ENCODE peak calls at places on chromosome 3, in five cellular contexts. R, A, J, H and L are unnamed samples.

GRCh38 chr3:189936210-189936609 is 184.5 kb downstream of the P3H2 start:
- DNase-seq in J (no peak), R (no peak), H (no peak), A (no peak), L (no peak)

GRCh38 chr3:150227839-150228238 is 180.3 kb upstream of the TSC22D2 start:
- DNase-seq in R (peak; percentile 32), J (no peak), H (peak; percentile 62), A (peak; percentile 78), L (no peak)

GRCh38 chr3:195854628-195855300 is 43.0 kb upstream of the MUC4 start:
- DNase-seq in J (no peak), H (no peak), R (no peak), A (peak; percentile 64), L (no peak)

GRCh38 chr3:127475975-127476374 is 114.6 kb downstream of the TPRA1 start:
- DNase-seq in H (no peak), R (no peak), J (no peak), A (no peak), L (no peak)

GRCh38 chr3:22012471-22012870 is 261.5 kb upstream of the ZNF385D start:
- DNase-seq in A (no peak), J (no peak), H (no peak), R (no peak), L (no peak)

GRCh38 chr3:557972-558371 is 361.4 kb downstream of the CHL1 start:
- DNase-seq in H (no peak), R (no peak), J (peak; percentile 39), A (no peak), L (no peak)

GRCh38 chr3:190883973-190884832 is 21.7 kb upstream of the GMNC start:
- DNase-seq in R (peak; percentile 54), A (peak; percentile 52), J (no peak), H (peak; percentile 53), L (peak; percentile 89)

GRCh38 chr3:118400086-118400485 is 634.6 kb downstream of the IGSF11 start:
- DNase-seq in H (no peak), R (no peak), J (no peak), A (no peak), L (no peak)

GRCh38 chr3:138389841-138390581 is 41.6 kb downstream of the MRAS start:
- DNase-seq in A (no peak), H (peak; percentile 71), J (no peak), R (peak; percentile 76), L (peak; percentile 47)

GRCh38 chr3:139434764-139435291 is 41.5 kb downstream of the RBP2 start:
- DNase-seq in A (no peak), R (no peak), J (no peak), H (no peak), L (no peak)

GRCh38 chr3:39177708-39178332 is 14.6 kb downstream of the XIRP1 start:
- DNase-seq in A (peak; percentile 97), R (peak; percentile 66), J (peak; percentile 43), H (peak; percentile 63), L (peak; percentile 76)

GRCh38 chr3:134378818-134379217 is 4.6 kb upstream of the AMOTL2 start:
- DNase-seq in A (no peak), H (no peak), J (no peak), R (no peak), L (no peak)

GRCh38 chr3:113560845-113561623 is 28.7 kb downstream of the SIDT1 start:
- DNase-seq in R (no peak), J (no peak), H (no peak), A (no peak), L (no peak)

GRCh38 chr3:110526732-110527727 is 544.6 kb upstream of the NECTIN3 start:
- DNase-seq in R (peak; percentile 55), A (peak; percentile 70), H (no peak), J (no peak), L (no peak)

GRCh38 chr3:170488802-170489201 is 70.1 kb downstream of the CLDN11 start:
- DNase-seq in R (no peak), H (peak; percentile 89), A (no peak), J (no peak), L (no peak)

GRCh38 chr3:17420668-17421067 is 321.8 kb downstream of the TBC1D5 start:
- DNase-seq in H (peak; percentile 74), A (peak; percentile 18), J (no peak), R (no peak), L (peak; percentile 14)

GRCh38 chr3:15953841-15954240 is 156.1 kb upstream of the ANKRD28 start:
- DNase-seq in H (no peak), R (peak; percentile 10), J (no peak), A (peak; percentile 13), L (no peak)

GRCh38 chr3:191762323-191762960 is 301.5 kb downstream of the PYDC2 start:
- DNase-seq in A (no peak), J (no peak), R (no peak), H (peak; percentile 95), L (no peak)

GRCh38 chr3:56790016-56790950 is 11.5 kb downstream of the ARHGEF3 start:
- DNase-seq in J (no peak), R (no peak), A (no peak), H (no peak), L (no peak)

GRCh38 chr3:12363397-12364195 is 74.7 kb downstream of the PPARG start:
- DNase-seq in J (no peak), A (no peak), R (no peak), H (no peak), L (no peak)

GRCh38 chr3:34185301-34185700 is 386.9 kb downstream of the PDCD6IP start:
- DNase-seq in R (no peak), J (no peak), H (no peak), A (no peak), L (no peak)

GRCh38 chr3:101886626-101887025 is 37.3 kb downstream of the NFKBIZ start:
- DNase-seq in J (no peak), A (no peak), R (no peak), H (no peak), L (no peak)

GRCh38 chr3:12370758-12371157 is 81.9 kb downstream of the PPARG start:
- DNase-seq in J (no peak), H (peak; percentile 37), R (peak; percentile 44), A (no peak), L (no peak)

GRCh38 chr3:28738425-28738824 is 389.8 kb upstream of the AZI2 start:
- DNase-seq in A (no peak), R (no peak), H (no peak), J (no peak), L (no peak)

DNA sequence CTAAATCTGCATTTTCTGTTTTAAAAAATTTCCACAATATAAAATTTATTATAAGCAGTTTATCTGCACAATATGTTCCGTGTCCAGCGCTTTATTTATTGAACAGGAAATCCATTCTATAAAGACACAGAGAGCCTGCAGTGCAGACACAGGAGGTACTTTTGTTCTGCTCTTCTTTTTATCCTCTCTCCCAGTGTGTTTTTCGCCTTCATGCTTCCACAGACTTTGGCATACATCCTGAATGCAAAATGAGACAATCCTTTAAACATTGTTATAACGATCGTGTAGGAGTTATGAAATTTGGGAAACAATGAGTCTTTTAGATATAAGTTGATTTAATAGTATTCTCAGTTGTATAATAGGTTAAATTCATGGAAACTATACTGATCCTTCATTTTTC is 749.2 kb downstream of the NAALADL2 start:
- DNase-seq in J (no peak), H (no peak), A (no peak), R (no peak), L (no peak)
- TF ChIP-seq JUND in J (no peak), H (no peak), A (no peak), R (no peak), L (no peak)

DNA sequence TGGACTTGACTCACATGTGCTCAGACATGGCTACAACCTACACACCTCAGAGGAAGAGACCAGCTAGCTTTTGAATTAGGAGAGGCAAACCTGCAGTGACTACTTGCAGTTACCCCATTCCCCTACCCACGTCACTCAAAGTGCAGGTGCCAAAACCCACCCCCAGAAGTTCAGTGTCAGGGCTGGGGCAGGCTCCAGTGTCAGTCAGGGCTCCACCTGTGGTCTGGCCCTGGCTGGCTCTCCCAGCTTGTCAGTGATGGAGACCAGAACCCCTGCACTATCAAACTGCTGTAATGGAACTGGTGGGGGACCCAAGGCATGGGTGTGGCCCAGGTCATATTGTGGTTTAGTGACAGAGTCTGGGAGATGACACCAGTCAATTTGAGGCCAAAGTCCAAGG is 32.6 kb upstream of the SLC41A3 start:
- DNase-seq in R (no peak), J (no peak), H (no peak), A (no peak), L (no peak)
- TF ChIP-seq JUND in R (no peak), J (no peak), H (no peak), A (no peak), L (no peak)

GRCh38 chr3:144638009-144638408 is 666.4 kb downstream of the DIPK2A start:
- DNase-seq in J (no peak), A (no peak), H (no peak), R (no peak), L (no peak)

GRCh38 chr3:144645300-144645699 is 673.7 kb downstream of the DIPK2A start:
- DNase-seq in A (no peak), H (no peak), J (no peak), R (no peak), L (no peak)

DNA sequence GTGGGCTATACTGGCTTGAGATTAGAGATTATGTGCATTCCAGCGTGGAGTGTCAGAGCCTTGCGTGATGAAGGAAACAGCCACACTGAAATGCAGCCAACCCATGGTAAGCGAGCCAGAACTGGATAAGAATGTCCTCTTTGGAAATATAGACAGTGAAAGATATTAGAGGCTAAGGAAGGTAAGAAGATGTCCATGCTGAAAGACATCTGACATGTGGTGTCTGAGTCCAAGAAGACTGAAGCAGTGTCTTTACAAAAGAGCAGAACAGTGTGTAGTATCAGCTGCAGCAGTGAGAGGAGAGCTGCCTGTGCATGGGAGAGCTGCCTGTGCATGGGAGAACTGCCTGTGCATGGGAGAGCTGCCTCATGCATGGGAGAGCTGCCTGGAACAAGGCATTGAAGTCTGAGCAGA is 672.2 kb downstream of the DIPK2A start:
- DNase-seq in R (no peak), A (no peak), H (no peak), J (no peak), L (no peak)
- TF ChIP-seq JUND in R (no peak), A (no peak), H (no peak), J (no peak), L (no peak)

GRCh38 chr3:37907371-37907770 is 45.7 kb downstream of the CTDSPL start:
- DNase-seq in A (no peak), H (no peak), R (no peak), J (no peak), L (no peak)

GRCh38 chr3:37906734-37907282 is 45.1 kb downstream of the CTDSPL start:
- DNase-seq in R (no peak), A (no peak), H (peak; percentile 84), J (peak; percentile 13), L (no peak)

GRCh38 chr3:37905346-37905745 is 43.7 kb downstream of the CTDSPL start:
- DNase-seq in R (no peak), A (no peak), H (no peak), J (no peak), L (no peak)

GRCh38 chr3:37904614-37905047 is 43.0 kb downstream of the CTDSPL start:
- DNase-seq in R (no peak), J (no peak), H (no peak), A (no peak), L (no peak)

DNA sequence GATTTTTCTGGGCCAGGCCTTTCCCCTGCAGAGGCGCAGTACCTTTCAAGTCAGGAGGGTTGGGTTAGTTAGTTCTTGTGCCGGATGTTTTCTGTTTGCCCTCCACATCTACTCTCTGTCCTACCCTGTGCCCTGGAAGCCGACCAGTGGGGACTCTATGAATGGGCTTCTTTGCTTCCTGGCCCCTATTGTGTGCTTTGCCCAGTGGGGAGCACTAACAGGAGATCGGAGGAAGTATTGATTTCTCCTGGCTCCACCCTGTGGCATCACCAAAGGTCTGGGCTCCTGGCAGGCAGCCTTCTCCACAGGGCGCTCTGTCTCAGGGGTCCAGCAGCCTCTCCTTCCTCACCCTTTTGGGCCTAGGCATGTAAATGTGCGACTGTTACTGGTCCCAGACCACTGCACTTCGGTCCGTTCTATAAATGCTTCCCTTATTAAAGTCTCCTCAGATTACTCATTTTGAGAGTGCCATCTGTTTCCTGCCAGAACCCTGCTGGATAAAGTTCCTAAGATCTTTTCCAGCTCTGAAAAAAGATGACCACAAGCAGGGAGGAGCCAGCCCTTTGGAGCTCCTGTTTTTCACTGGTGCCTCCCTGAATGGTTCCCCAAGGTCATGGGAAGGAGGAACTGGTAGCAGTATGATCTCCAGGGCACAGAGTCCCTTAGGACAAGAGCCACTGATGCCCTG is 44.5 kb downstream of the CTDSPL start:
- DNase-seq in J (no peak), A (no peak), H (peak; percentile 93), R (no peak), L (no peak)
- TF ChIP-seq JUND in J (no peak), A (no peak), H (no peak), R (no peak), L (no peak)